ENCODE peak calls at places on chromosome 17, in six cellular contexts. T is Panc1; X is endodermal cell; Y is cardiac fibroblast; E is CD8-positive, alpha-beta T cell; Q is Calu3. P is an unnamed sample.

GRCh38 chr17:81553616-81554181 is 1.5 kb upstream of the FAAP100 start:
- DNase-seq in Q (peak), Y (peak), T (no peak), E (no peak), X (no peak), P (peak)

GRCh38 chr17:45906927-45907622 is 12.7 kb downstream of the MAPT start:
- DNase-seq in E (no peak), X (no peak), Q (no peak), T (no peak), Y (no peak), P (no peak)

GRCh38 chr17:80529104-80529903 is 15.3 kb upstream of the RPTOR start:
- DNase-seq in E (no peak), T (no peak), X (no peak), Y (no peak), Q (no peak), P (no peak)

GRCh38 chr17:62703269-62703775 is 75.9 kb downstream of the MRC2 start:
- DNase-seq in Y (no peak), Q (peak), X (no peak), E (no peak), T (no peak), P (no peak)

GRCh38 chr17:73824321-73824720 is 180.1 kb upstream of the SDK2 start:
- DNase-seq in T (no peak), Q (no peak), Y (no peak), E (no peak), X (peak), P (no peak)

GRCh38 chr17:83075270-83075880 is 4.0 kb upstream of the METRNL start:
- DNase-seq in E (no peak), Q (no peak), X (no peak), Y (no peak), T (no peak), P (no peak)

GRCh38 chr17:73141411-73141810 is 23.4 kb upstream of the SSTR2 start:
- DNase-seq in X (no peak), E (no peak), T (no peak), Y (no peak), Q (no peak), P (no peak)

GRCh38 chr17:48499248-48499647 is 31.6 kb downstream of the HOXB1 start:
- DNase-seq in T (no peak), E (no peak), X (no peak), Q (no peak), Y (no peak), P (no peak)

GRCh38 chr17:47305302-47305923 is 18.3 kb upstream of the EFCAB13 start:
- DNase-seq in T (peak), Q (peak), E (no peak), X (peak), Y (peak), P (peak)

GRCh38 chr17:18117974-18118632 is 9.5 kb downstream of the MYO15A start:
- DNase-seq in Q (no peak), X (no peak), E (no peak), T (no peak), Y (no peak), P (no peak)

GRCh38 chr17:2571523-2572303 is 21.7 kb upstream of the PAFAH1B1 start:
- DNase-seq in Q (no peak), T (no peak), X (no peak), Y (no peak), E (no peak), P (no peak)

GRCh38 chr17:41492771-41493170 is 3.1 kb upstream of the KRT36 start:
- DNase-seq in Q (peak), Y (peak), X (no peak), E (no peak), T (no peak), P (no peak)

GRCh38 chr17:19652595-19652994 is 4.0 kb downstream of the ALDH3A2 start:
- DNase-seq in X (no peak), E (no peak), Y (peak), T (no peak), Q (no peak), P (no peak)

GRCh38 chr17:791807-792206 is 9.7 kb downstream of the MRM3 start:
- DNase-seq in Q (no peak), T (no peak), X (peak), Y (no peak), E (no peak), P (no peak)

GRCh38 chr17:794876-795275 is 12.7 kb downstream of the MRM3 start:
- DNase-seq in Y (peak), Q (peak), X (peak), T (peak), E (peak), P (no peak)

GRCh38 chr17:789160-789840 is 7.1 kb downstream of the MRM3 start:
- DNase-seq in T (no peak), Y (no peak), X (no peak), Q (no peak), E (no peak), P (no peak)

GRCh38 chr17:795276-795675 is 13.1 kb downstream of the MRM3 start:
- DNase-seq in T (no peak), Q (no peak), E (no peak), Y (no peak), X (no peak), P (no peak)

DNA sequence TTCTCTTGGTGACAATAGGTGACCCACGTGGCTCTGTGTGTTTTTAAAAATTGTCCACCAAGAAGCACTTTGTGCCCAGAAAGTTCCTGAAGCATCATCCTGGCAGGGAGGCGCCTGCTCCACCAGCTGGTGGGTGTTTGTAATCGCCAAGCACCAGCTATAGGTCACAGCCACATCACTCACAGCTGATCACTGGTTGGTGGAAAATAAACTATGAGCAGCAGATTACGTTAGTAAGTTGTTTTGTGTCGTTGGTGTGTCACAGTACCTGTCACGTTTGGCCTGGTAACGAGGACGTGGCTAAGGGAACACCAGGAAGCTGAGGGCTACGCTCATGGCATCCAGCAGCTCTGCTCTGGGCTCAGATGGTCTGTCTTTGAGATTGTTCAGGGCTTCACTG is 10.1 kb downstream of the MRM3 start:
- DNase-seq in T (no peak), Q (no peak), X (peak), E (no peak), Y (no peak), P (no peak)
- TF ChIP-seq CTCF in T (no peak), Q (no peak), X (peak), E (no peak), Y (no peak), P (no peak)

GRCh38 chr17:49621420-49621819 is 45.7 kb downstream of the NXPH3 start:
- DNase-seq in X (no peak), T (no peak), Y (no peak), Q (no peak), E (no peak), P (no peak)
- TF ChIP-seq CTCF in X (no peak), T (no peak), Y (no peak), Q (no peak), E (no peak), P (no peak)

GRCh38 chr17:64291268-64291851 is 28.3 kb upstream of the TEX2 start:
- DNase-seq in T (no peak), Q (peak), Y (no peak), E (no peak), X (no peak), P (no peak)
- TF ChIP-seq CTCF in T (peak), Q (no peak), Y (peak), E (no peak), X (peak), P (peak)

GRCh38 chr17:10697092-10698081 is at the start of the genes ADPRM and SCO1:
- DNase-seq in T (peak), Y (peak), X (peak), E (peak), Q (peak), P (peak)
- TF ChIP-seq CTCF in T (peak), Y (peak), X (peak), E (no peak), Q (no peak), P (peak)

DNA sequence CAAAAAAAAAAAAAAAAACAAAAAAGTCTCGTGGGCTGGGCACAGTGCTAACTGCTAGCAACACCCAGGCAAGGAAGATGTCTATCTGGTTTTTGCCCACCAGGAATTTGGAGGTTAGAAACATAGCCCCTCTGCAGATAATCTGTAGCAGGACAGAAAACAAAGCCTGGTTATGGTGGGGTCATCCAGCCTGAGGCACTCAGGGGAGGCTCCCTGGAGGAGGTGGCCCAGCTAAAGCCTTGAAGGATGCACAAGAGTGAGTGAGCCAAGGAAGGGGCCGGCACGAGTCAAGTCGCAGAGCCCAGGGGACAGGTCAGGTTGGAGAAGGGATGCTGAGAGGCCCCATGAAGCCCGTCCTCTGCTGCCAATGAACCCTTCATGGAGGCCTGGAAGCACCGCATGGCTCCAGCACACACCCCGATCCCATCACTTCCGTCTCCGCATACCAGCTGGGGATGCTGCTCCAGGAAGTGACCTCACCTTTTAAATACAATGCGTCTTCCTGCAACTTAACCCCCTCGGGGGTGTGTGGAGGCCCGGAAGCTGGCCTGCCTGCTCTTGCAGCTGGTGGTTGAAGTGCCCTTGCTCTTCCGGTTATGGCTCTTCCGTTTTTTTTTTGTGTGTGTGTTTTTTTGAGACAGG is 86.5 kb downstream of the ENGASE start:
- DNase-seq in Q (peak), T (no peak), X (no peak), Y (peak), E (peak), P (no peak)
- TF ChIP-seq CTCF in Q (no peak), T (no peak), X (no peak), Y (no peak), E (no peak), P (no peak)

GRCh38 chr17:9693755-9694154 is 48.4 kb downstream of the USP43 start:
- DNase-seq in T (no peak), E (no peak), Y (no peak), Q (no peak), X (no peak), P (no peak)
- TF ChIP-seq CTCF in T (no peak), E (no peak), Y (no peak), Q (no peak), X (no peak), P (no peak)

GRCh38 chr17:9976283-9977009 is 71.4 kb upstream of the RCVRN start:
- DNase-seq in X (peak), E (no peak), Q (no peak), T (no peak), Y (no peak), P (no peak)
- TF ChIP-seq CTCF in X (peak), E (no peak), Q (no peak), T (no peak), Y (no peak), P (no peak)

GRCh38 chr17:4747847-4748246 is 8.1 kb upstream of the CXCL16 start:
- DNase-seq in Q (no peak), Y (peak), X (no peak), T (no peak), E (peak), P (no peak)

GRCh38 chr17:4743216-4743615 is 3.5 kb upstream of the CXCL16 start:
- DNase-seq in E (no peak), Y (no peak), T (no peak), X (no peak), Q (no peak), P (no peak)

GRCh38 chr17:4743898-4744297 is 4.2 kb upstream of the CXCL16 start:
- DNase-seq in Q (no peak), Y (no peak), E (no peak), T (no peak), X (no peak), P (no peak)

GRCh38 chr17:4742629-4743028 is 2.9 kb upstream of the CXCL16 start:
- DNase-seq in X (no peak), T (no peak), Q (no peak), E (no peak), Y (peak), P (no peak)

DNA sequence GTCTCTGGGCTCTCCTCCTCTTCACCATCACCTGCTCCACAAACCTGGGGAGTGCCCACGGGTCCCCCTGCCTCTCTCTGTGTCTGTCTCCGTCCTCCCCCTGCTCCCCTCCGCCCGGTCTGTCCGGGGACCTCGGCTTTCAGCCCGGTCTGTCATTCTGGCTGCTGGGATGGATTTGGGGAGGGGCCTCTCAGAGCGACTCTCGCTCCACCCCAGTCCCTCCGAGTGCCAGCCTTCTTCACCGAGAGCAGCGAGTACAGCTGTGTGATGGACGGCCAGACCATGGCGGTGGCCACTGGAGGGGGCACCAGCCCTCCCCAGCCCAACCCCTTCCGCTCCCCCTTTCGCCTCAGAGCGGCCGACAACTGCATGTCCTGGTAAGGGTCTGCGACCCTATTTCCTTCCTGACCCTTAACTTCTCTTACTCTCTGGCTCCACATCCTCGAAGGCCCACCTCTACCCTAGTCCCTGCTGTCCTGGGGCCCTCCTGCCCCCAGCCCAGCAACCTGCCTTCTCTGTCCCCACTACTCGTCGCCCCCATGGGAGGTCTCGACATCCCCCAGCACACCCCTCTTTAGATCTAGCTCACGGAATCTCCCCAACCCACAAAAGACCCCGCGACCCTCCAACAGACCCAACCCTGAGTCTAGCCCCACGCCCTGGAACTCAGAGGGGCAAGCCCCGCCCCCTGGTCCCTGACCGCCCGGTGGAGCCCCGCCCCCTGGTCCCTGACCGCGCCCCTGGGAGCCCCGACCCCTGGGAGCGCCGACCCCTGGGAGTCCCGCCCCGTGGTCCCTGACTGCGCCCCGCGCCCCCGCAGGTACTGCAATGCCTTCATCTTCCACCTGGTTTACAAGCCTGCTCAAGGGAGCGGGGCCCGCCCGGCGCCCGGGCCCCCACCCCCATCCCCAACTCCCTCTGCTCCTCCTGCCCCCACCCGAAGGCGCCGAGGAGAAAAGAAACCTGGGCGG is 5.6 kb upstream of the CXCL16 start:
- DNase-seq in Y (no peak), Q (no peak), E (no peak), X (peak), T (no peak), P (no peak)
- TF ChIP-seq CTCF in Y (no peak), Q (no peak), E (no peak), X (peak), T (no peak), P (no peak)

P was measured in AG04449.